ENCODE peak calls at places on chromosomes 7 and 10, in ten cellular contexts. Y is CD8-positive, alpha-beta memory T cell; F is HAP-1; R is AG04450; S is T-helper 1 cell; I is posterior vena cava; L is mucosa of descending colon; U is C1 segment of cervical spinal cord; M is astrocyte of the spinal cord; V is foreskin keratinocyte. Q is an unnamed sample.
A peak's percentile ranks its signal among the peaks of the same experiment; 100 is the strongest.

GRCh38 chr10:108112218-108112617 is 947.7 kb upstream of the SORCS1 start:
- DNase-seq in Y (no peak), F (no peak), R (no peak), S (no peak), I (no peak), L (no peak), U (no peak), M (no peak), V (no peak), Q (no peak)

GRCh38 chr10:31103096-31103495 is 71.4 kb upstream of the ZNF438 start:
- DNase-seq in Y (no peak), F (no peak), R (no peak), S (no peak), I (no peak), L (no peak), U (no peak), M (peak; percentile 19), V (no peak), Q (no peak)

GRCh38 chr10:2979267-2979660 is 88.1 kb upstream of the PFKP start:
- DNase-seq in Y (no peak), F (no peak), R (no peak), S (no peak), I (no peak), L (no peak), U (peak; percentile 30), M (no peak), V (no peak), Q (no peak)

GRCh38 chr10:69359089-69360025 is 57.4 kb downstream of the TACR2 start:
- DNase-seq in Y (peak; percentile 44), F (no peak), R (no peak), S (no peak), I (no peak), L (no peak), U (no peak), M (peak; percentile 25), V (no peak), Q (no peak)

GRCh38 chr10:100847440-100847839 is 65.3 kb upstream of the SLF2 start:
- DNase-seq in Y (no peak), F (no peak), R (no peak), S (no peak), I (no peak), L (no peak), U (no peak), M (no peak), V (peak; percentile 46), Q (no peak)

GRCh38 chr7:12303507-12303906 is 92.4 kb downstream of the TMEM106B start:
- DNase-seq in Y (no peak), F (no peak), R (no peak), S (no peak), I (no peak), L (no peak), U (no peak), M (peak; percentile 31), V (peak; percentile 26), Q (no peak)

GRCh38 chr7:131235489-131236317 is 92.0 kb upstream of the MKLN1 start:
- DNase-seq in Y (peak; percentile 79), F (no peak), R (peak; percentile 93), S (peak; percentile 63), I (no peak), L (peak; percentile 34), U (no peak), M (peak; percentile 99), V (peak; percentile 88), Q (peak; percentile 86)

GRCh38 chr7:108063520-108063933 is 60.6 kb upstream of the LAMB1 start:
- DNase-seq in Y (no peak), F (no peak), R (no peak), S (no peak), I (no peak), L (no peak), U (no peak), M (no peak), V (peak; percentile 56), Q (no peak)

GRCh38 chr7:26538683-26539082 is 247.0 kb downstream of the SNX10 start:
- DNase-seq in Y (no peak), F (no peak), R (no peak), S (no peak), I (no peak), L (peak; percentile 23), U (no peak), M (no peak), V (no peak), Q (no peak)

GRCh38 chr7:156022483-156023459 is 210.5 kb upstream of the SHH start:
- DNase-seq in Y (no peak), F (no peak), R (no peak), S (no peak), I (no peak), L (no peak), U (no peak), M (no peak), V (no peak), Q (no peak)

GRCh38 chr10:70666960-70667798 is 5.1 kb upstream of the ADAMTS14 start:
- DNase-seq in Y (no peak), F (no peak), R (no peak), S (no peak), I (no peak), L (no peak), U (no peak), M (no peak), V (no peak), Q (no peak)

GRCh38 chr7:93894966-93895650 is 4.6 kb upstream of the TFPI2 start:
- DNase-seq in Y (no peak), F (no peak), R (no peak), S (no peak), I (no peak), L (no peak), U (no peak), M (no peak), V (no peak), Q (no peak)

GRCh38 chr10:11697718-11698527 is 44.3 kb upstream of the ECHDC3 start:
- DNase-seq in Y (no peak), F (no peak), R (no peak), S (no peak), I (no peak), L (peak; percentile 28), U (no peak), M (no peak), V (no peak), Q (no peak)

GRCh38 chr7:121084256-121084655 is 95.7 kb downstream of the CPED1 start:
- DNase-seq in Y (no peak), F (no peak), R (no peak), S (no peak), I (no peak), L (no peak), U (no peak), M (peak; percentile 43), V (no peak), Q (no peak)

GRCh38 chr7:133961724-133962123 is 165.4 kb upstream of the LRGUK start:
- DNase-seq in Y (peak; percentile 15), F (no peak), R (no peak), S (no peak), I (no peak), L (no peak), U (no peak), M (no peak), V (no peak), Q (no peak)

GRCh38 chr10:12165036-12165435 is 30.7 kb downstream of the NUDT5 start:
- DNase-seq in Y (no peak), F (no peak), R (no peak), S (no peak), I (no peak), L (no peak), U (no peak), M (no peak), V (no peak), Q (no peak)

GRCh38 chr10:102358717-102359382 is 36.7 kb upstream of the NFKB2 start:
- DNase-seq in Y (no peak), F (no peak), R (no peak), S (no peak), I (no peak), L (no peak), U (no peak), M (peak; percentile 5), V (no peak), Q (no peak)

GRCh38 chr10:52742723-52743122 is 29.9 kb downstream of the MBL2 start:
- DNase-seq in Y (no peak), F (no peak), R (no peak), S (no peak), I (no peak), L (no peak), U (no peak), M (no peak), V (no peak), Q (no peak)

GRCh38 chr10:62754963-62755362 is 49.6 kb upstream of the ADO start:
- DNase-seq in Y (no peak), F (no peak), R (no peak), S (no peak), I (no peak), L (no peak), U (no peak), M (no peak), V (no peak), Q (no peak)

GRCh38 chr7:93958651-93959050 is 37.1 kb downstream of the GNG11 start:
- DNase-seq in Y (no peak), F (no peak), R (no peak), S (no peak), I (no peak), L (no peak), U (no peak), M (no peak), V (no peak), Q (no peak)

GRCh38 chr7:155276800-155277375 is 20.8 kb upstream of the INSIG1 start:
- DNase-seq in Y (no peak), F (no peak), R (no peak), S (no peak), I (peak; percentile 41), L (no peak), U (no peak), M (no peak), V (no peak), Q (no peak)

GRCh38 chr7:117661312-117661711 is 181.5 kb downstream of the CFTR start:
- DNase-seq in Y (no peak), F (no peak), R (no peak), S (no peak), I (no peak), L (no peak), U (no peak), M (no peak), V (no peak), Q (no peak)

GRCh38 chr10:7425691-7426090 is 14.9 kb upstream of the SFMBT2 start:
- DNase-seq in Y (no peak), F (no peak), R (no peak), S (no peak), I (no peak), L (no peak), U (no peak), M (no peak), V (no peak), Q (no peak)

GRCh38 chr7:30907527-30908267 is 4.0 kb upstream of the AQP1 start:
- DNase-seq in Y (no peak), F (no peak), R (no peak), S (no peak), I (peak; percentile 90), L (no peak), U (no peak), M (no peak), V (no peak), Q (no peak)

GRCh38 chr7:151512353-151512752 is 7.3 kb downstream of the RHEB start:
- DNase-seq in Y (no peak), F (no peak), R (no peak), S (no peak), I (no peak), L (no peak), U (no peak), M (no peak), V (no peak), Q (no peak)

GRCh38 chr7:99380032-99380822 is 5.7 kb downstream of the ARPC1B start:
- DNase-seq in Y (peak; percentile 36), F (no peak), R (no peak), S (peak; percentile 29), I (no peak), L (peak; percentile 41), U (peak; percentile 59), M (peak; percentile 22), V (no peak), Q (no peak)

GRCh38 chr7:20170626-20171025 is 46.6 kb downstream of the MACC1 start:
- DNase-seq in Y (no peak), F (no peak), R (no peak), S (no peak), I (no peak), L (no peak), U (no peak), M (peak; percentile 12), V (no peak), Q (no peak)

GRCh38 chr10:116029826-116030225 is 243.2 kb downstream of the GFRA1 start:
- DNase-seq in Y (no peak), F (no peak), R (no peak), S (no peak), I (no peak), L (no peak), U (no peak), M (no peak), V (no peak), Q (no peak)